ENCODE peak calls at places on chromosome 17, in four cellular contexts. One of them, this sample, is unnamed.

GRCh38 chr17:70040336-70040735 is 34.7 kb upstream of the KCNJ16 start:
- DNase-seq in central memory CD4-positive, alpha-beta T cell: no peak
- DNase-seq in HTR-8/SVneo: no peak
- DNase-seq in glutamatergic neuron: no peak
- DNase-seq in this sample: no peak

GRCh38 chr17:76176701-76177574 is 35.9 kb upstream of the FOXJ1 start:
- DNase-seq in central memory CD4-positive, alpha-beta T cell: no peak
- DNase-seq in HTR-8/SVneo: no peak
- DNase-seq in glutamatergic neuron: no peak
- DNase-seq in this sample: no peak

GRCh38 chr17:82112181-82112865 is 14.3 kb upstream of the FASN start:
- DNase-seq in central memory CD4-positive, alpha-beta T cell: no peak
- DNase-seq in HTR-8/SVneo: no peak
- DNase-seq in glutamatergic neuron: no peak
- DNase-seq in this sample: no peak

GRCh38 chr17:21814776-21815175 is 122.5 kb downstream of the KCNJ18 start:
- DNase-seq in central memory CD4-positive, alpha-beta T cell: no peak
- DNase-seq in HTR-8/SVneo: peak
- DNase-seq in glutamatergic neuron: no peak
- DNase-seq in this sample: no peak

GRCh38 chr17:51118330-51119195 is 2.1 kb downstream of the SPAG9 start:
- DNase-seq in central memory CD4-positive, alpha-beta T cell: no peak
- DNase-seq in HTR-8/SVneo: no peak
- DNase-seq in glutamatergic neuron: no peak
- DNase-seq in this sample: no peak

GRCh38 chr17:7393613-7394451 is 493 bp downstream of the PLSCR3 start:
- DNase-seq in central memory CD4-positive, alpha-beta T cell: peak
- DNase-seq in HTR-8/SVneo: peak
- DNase-seq in glutamatergic neuron: peak
- DNase-seq in this sample: peak

GRCh38 chr17:82241183-82241925 is 12.5 kb downstream of the SLC16A3 start:
- DNase-seq in central memory CD4-positive, alpha-beta T cell: no peak
- DNase-seq in HTR-8/SVneo: no peak
- DNase-seq in glutamatergic neuron: no peak
- DNase-seq in this sample: no peak

GRCh38 chr17:58344047-58344790 is 7.8 kb downstream of the SUPT4H1 start:
- DNase-seq in central memory CD4-positive, alpha-beta T cell: peak
- DNase-seq in HTR-8/SVneo: no peak
- DNase-seq in glutamatergic neuron: no peak
- DNase-seq in this sample: no peak

GRCh38 chr17:77615672-77616242 is 342.7 kb upstream of the TNRC6C start:
- DNase-seq in central memory CD4-positive, alpha-beta T cell: no peak
- DNase-seq in HTR-8/SVneo: no peak
- DNase-seq in glutamatergic neuron: no peak
- DNase-seq in this sample: no peak

GRCh38 chr17:80286638-80286960 is 25.9 kb downstream of the RNF213 start:
- DNase-seq in central memory CD4-positive, alpha-beta T cell: no peak
- DNase-seq in HTR-8/SVneo: no peak
- DNase-seq in glutamatergic neuron: no peak
- DNase-seq in this sample: no peak

GRCh38 chr17:1067282-1067956 is 70.5 kb downstream of the TIMM22 start:
- DNase-seq in central memory CD4-positive, alpha-beta T cell: no peak
- DNase-seq in HTR-8/SVneo: no peak
- DNase-seq in glutamatergic neuron: no peak
- DNase-seq in this sample: no peak

GRCh38 chr17:65459667-65460415 is 101.6 kb downstream of the AXIN2 start:
- DNase-seq in central memory CD4-positive, alpha-beta T cell: no peak
- DNase-seq in HTR-8/SVneo: no peak
- DNase-seq in glutamatergic neuron: no peak
- DNase-seq in this sample: no peak

GRCh38 chr17:64406321-64407200 is 15.9 kb upstream of the PECAM1 start:
- DNase-seq in central memory CD4-positive, alpha-beta T cell: no peak
- DNase-seq in HTR-8/SVneo: no peak
- DNase-seq in glutamatergic neuron: no peak
- DNase-seq in this sample: no peak

GRCh38 chr17:31472137-31472536 is 80.7 kb downstream of the RAB11FIP4 start:
- DNase-seq in central memory CD4-positive, alpha-beta T cell: no peak
- DNase-seq in HTR-8/SVneo: no peak
- DNase-seq in glutamatergic neuron: no peak
- DNase-seq in this sample: no peak

GRCh38 chr17:40980594-40980993 is 3.5 kb downstream of the KRT40 start:
- DNase-seq in central memory CD4-positive, alpha-beta T cell: no peak
- DNase-seq in HTR-8/SVneo: no peak
- DNase-seq in glutamatergic neuron: peak
- DNase-seq in this sample: no peak

GRCh38 chr17:13888043-13888442 is 181.3 kb upstream of the COX10 start:
- DNase-seq in central memory CD4-positive, alpha-beta T cell: no peak
- DNase-seq in HTR-8/SVneo: no peak
- DNase-seq in glutamatergic neuron: peak
- DNase-seq in this sample: no peak

GRCh38 chr17:50304781-50305404 is 30.6 kb downstream of the TMEM92 start:
- DNase-seq in central memory CD4-positive, alpha-beta T cell: no peak
- DNase-seq in HTR-8/SVneo: no peak
- DNase-seq in glutamatergic neuron: no peak
- DNase-seq in this sample: no peak

GRCh38 chr17:2063306-2064146 is 8.6 kb downstream of the HIC1 start:
- DNase-seq in central memory CD4-positive, alpha-beta T cell: no peak
- DNase-seq in HTR-8/SVneo: no peak
- DNase-seq in glutamatergic neuron: no peak
- DNase-seq in this sample: no peak

GRCh38 chr17:58531661-58532554 is 17.5 kb upstream of the MTMR4 start:
- DNase-seq in central memory CD4-positive, alpha-beta T cell: peak
- DNase-seq in HTR-8/SVneo: peak
- DNase-seq in glutamatergic neuron: peak
- DNase-seq in this sample: peak

GRCh38 chr17:7252176-7253043 is at the start of gene ELP5:
- DNase-seq in central memory CD4-positive, alpha-beta T cell: peak
- DNase-seq in HTR-8/SVneo: peak
- DNase-seq in glutamatergic neuron: peak
- DNase-seq in this sample: peak

GRCh38 chr17:77363821-77364361 is 223.1 kb downstream of the SEC14L1 start:
- DNase-seq in central memory CD4-positive, alpha-beta T cell: no peak
- DNase-seq in HTR-8/SVneo: no peak
- DNase-seq in glutamatergic neuron: no peak
- DNase-seq in this sample: peak

GRCh38 chr17:44636562-44636961 is 19.7 kb upstream of the MEIOC start:
- DNase-seq in central memory CD4-positive, alpha-beta T cell: no peak
- DNase-seq in HTR-8/SVneo: peak
- DNase-seq in glutamatergic neuron: no peak
- DNase-seq in this sample: no peak

GRCh38 chr17:6627019-6627418 is 13.5 kb downstream of the KIAA0753 start:
- DNase-seq in central memory CD4-positive, alpha-beta T cell: no peak
- DNase-seq in HTR-8/SVneo: no peak
- DNase-seq in glutamatergic neuron: no peak
- DNase-seq in this sample: no peak

GRCh38 chr17:29612404-29613370 is 10.0 kb downstream of the CORO6 start:
- DNase-seq in central memory CD4-positive, alpha-beta T cell: no peak
- DNase-seq in HTR-8/SVneo: no peak
- DNase-seq in glutamatergic neuron: no peak
- DNase-seq in this sample: peak